ENCODE peak calls at places on chromosomes 3 and 15, in eight cellular contexts. One of them, this sample, is unnamed.

GRCh38 chr15:74406992-74407705 is 26.6 kb downstream of the SEMA7A start:
- DNase-seq in astrocyte: peak
- DNase-seq in fibroblast of lung: peak
- DNase-seq in IMR-90: peak
- DNase-seq in GM12878: no peak
- DNase-seq in HCT116: no peak
- DNase-seq in PC-3: peak
- DNase-seq in neuronal stem cell: peak
- DNase-seq in this sample: no peak

GRCh38 chr3:108603689-108604088 is 14.2 kb downstream of the DZIP3 start:
- DNase-seq in GM12878: no peak
- DNase-seq in neuronal stem cell: no peak
- DNase-seq in astrocyte: peak
- DNase-seq in fibroblast of lung: peak
- DNase-seq in HCT116: no peak
- DNase-seq in IMR-90: peak
- DNase-seq in PC-3: peak
- DNase-seq in this sample: no peak

GRCh38 chr15:69756440-69756839 is 303.8 kb downstream of the RPLP1 start:
- DNase-seq in GM12878: no peak
- DNase-seq in astrocyte: no peak
- DNase-seq in fibroblast of lung: no peak
- DNase-seq in neuronal stem cell: no peak
- DNase-seq in PC-3: no peak
- DNase-seq in IMR-90: no peak
- DNase-seq in HCT116: no peak
- DNase-seq in this sample: no peak

GRCh38 chr3:148158210-148158609 is 539.5 kb upstream of the AGTR1 start:
- DNase-seq in GM12878: no peak
- DNase-seq in neuronal stem cell: no peak
- DNase-seq in HCT116: no peak
- DNase-seq in astrocyte: peak
- DNase-seq in IMR-90: peak
- DNase-seq in PC-3: peak
- DNase-seq in fibroblast of lung: peak
- DNase-seq in this sample: no peak

GRCh38 chr15:96121066-96121465 is 209.4 kb upstream of the NR2F2 start:
- DNase-seq in PC-3: no peak
- DNase-seq in GM12878: no peak
- DNase-seq in neuronal stem cell: no peak
- DNase-seq in IMR-90: no peak
- DNase-seq in astrocyte: no peak
- DNase-seq in HCT116: no peak
- DNase-seq in fibroblast of lung: no peak
- DNase-seq in this sample: no peak

GRCh38 chr3:88033806-88034205 is 25.0 kb downstream of the CGGBP1 start:
- DNase-seq in PC-3: no peak
- DNase-seq in IMR-90: no peak
- DNase-seq in GM12878: no peak
- DNase-seq in fibroblast of lung: no peak
- DNase-seq in astrocyte: no peak
- DNase-seq in HCT116: no peak
- DNase-seq in neuronal stem cell: no peak
- DNase-seq in this sample: no peak

GRCh38 chr3:58001979-58002378 is 6.2 kb upstream of the FLNB start:
- DNase-seq in neuronal stem cell: no peak
- DNase-seq in HCT116: no peak
- DNase-seq in PC-3: no peak
- DNase-seq in astrocyte: no peak
- DNase-seq in fibroblast of lung: no peak
- DNase-seq in IMR-90: no peak
- DNase-seq in GM12878: no peak
- DNase-seq in this sample: no peak

GRCh38 chr3:131036986-131037385 is 10.3 kb downstream of the NEK11 start:
- DNase-seq in IMR-90: no peak
- DNase-seq in HCT116: no peak
- DNase-seq in GM12878: no peak
- DNase-seq in neuronal stem cell: no peak
- DNase-seq in astrocyte: peak
- DNase-seq in PC-3: no peak
- DNase-seq in fibroblast of lung: peak
- DNase-seq in this sample: no peak

GRCh38 chr15:72796515-72797337 is 13.2 kb upstream of the ADPGK start:
- DNase-seq in HCT116: peak
- DNase-seq in fibroblast of lung: peak
- DNase-seq in neuronal stem cell: peak
- DNase-seq in PC-3: peak
- DNase-seq in astrocyte: no peak
- DNase-seq in IMR-90: peak
- DNase-seq in GM12878: no peak
- DNase-seq in this sample: peak

GRCh38 chr15:52117549-52117948 is 5.0 kb upstream of the BCL2L10 start:
- DNase-seq in IMR-90: no peak
- DNase-seq in HCT116: no peak
- DNase-seq in fibroblast of lung: no peak
- DNase-seq in GM12878: no peak
- DNase-seq in astrocyte: no peak
- DNase-seq in neuronal stem cell: no peak
- DNase-seq in PC-3: no peak
- DNase-seq in this sample: no peak

GRCh38 chr15:38563723-38564519 is 693 bp downstream of the RASGRP1 start:
- DNase-seq in astrocyte: no peak
- DNase-seq in HCT116: peak
- DNase-seq in fibroblast of lung: peak
- DNase-seq in PC-3: peak
- DNase-seq in IMR-90: peak
- DNase-seq in GM12878: no peak
- DNase-seq in neuronal stem cell: peak
- DNase-seq in this sample: peak

GRCh38 chr15:38560456-38560926 is 4.1 kb downstream of the RASGRP1 start:
- DNase-seq in PC-3: no peak
- DNase-seq in HCT116: no peak
- DNase-seq in fibroblast of lung: no peak
- DNase-seq in astrocyte: no peak
- DNase-seq in GM12878: no peak
- DNase-seq in neuronal stem cell: no peak
- DNase-seq in IMR-90: no peak
- DNase-seq in this sample: no peak

GRCh38 chr15:38565287-38565670 is 665 bp upstream of the RASGRP1 start:
- DNase-seq in IMR-90: no peak
- DNase-seq in fibroblast of lung: no peak
- DNase-seq in astrocyte: no peak
- DNase-seq in PC-3: no peak
- DNase-seq in HCT116: no peak
- DNase-seq in GM12878: no peak
- DNase-seq in neuronal stem cell: no peak
- DNase-seq in this sample: no peak

GRCh38 chr15:38562278-38562677 is 2.3 kb downstream of the RASGRP1 start:
- DNase-seq in fibroblast of lung: no peak
- DNase-seq in HCT116: no peak
- DNase-seq in PC-3: no peak
- DNase-seq in GM12878: no peak
- DNase-seq in IMR-90: no peak
- DNase-seq in neuronal stem cell: no peak
- DNase-seq in astrocyte: no peak
- DNase-seq in this sample: no peak

DNA sequence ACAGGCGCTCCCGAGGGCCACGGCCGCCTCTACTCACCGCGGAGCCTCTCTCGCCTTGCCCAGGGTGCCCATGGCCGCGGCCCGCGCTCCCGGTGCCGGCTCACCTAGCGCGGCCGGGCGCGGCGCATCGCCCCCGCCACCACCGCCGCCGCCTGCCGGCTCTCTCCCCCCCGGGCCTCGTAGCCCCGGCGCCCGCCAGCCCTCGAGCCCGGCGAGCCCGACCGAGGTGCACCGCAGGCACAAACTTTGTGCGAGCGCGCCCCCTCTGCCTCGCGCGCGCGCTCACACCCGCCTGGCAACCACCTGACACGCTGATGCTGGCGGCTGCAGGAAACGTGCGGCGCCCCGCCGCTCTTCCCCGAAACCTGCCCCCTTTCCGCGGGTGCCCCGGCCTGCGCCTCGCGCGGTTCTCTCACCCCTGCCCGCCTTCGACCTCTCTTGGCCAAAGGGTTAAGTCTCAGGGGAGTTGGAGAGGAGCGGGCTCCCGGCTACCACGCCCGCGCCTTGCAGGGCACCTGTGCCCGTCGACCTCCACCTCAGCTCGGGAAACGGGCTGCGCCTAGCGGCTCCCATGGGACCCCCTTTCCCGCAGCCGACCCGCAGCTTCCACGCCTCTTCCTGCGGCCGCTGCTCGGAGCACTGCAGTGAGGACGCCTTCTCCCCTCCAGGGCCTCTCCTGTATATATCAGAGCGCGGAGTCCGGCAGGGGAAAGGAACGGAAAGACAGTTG is at the start of gene RASGRP1:
- DNase-seq in neuronal stem cell: peak
- DNase-seq in astrocyte: no peak
- DNase-seq in fibroblast of lung: peak
- DNase-seq in IMR-90: peak
- DNase-seq in GM12878: no peak
- DNase-seq in PC-3: peak
- DNase-seq in HCT116: no peak
- DNase-seq in this sample: peak
- H3K9ac ChIP-seq in neuronal stem cell: peak
- H3K9ac ChIP-seq in astrocyte: peak
- H3K9ac ChIP-seq in fibroblast of lung: no peak
- H3K9ac ChIP-seq in IMR-90: peak
- H3K9ac ChIP-seq in GM12878: peak
- H3K9ac ChIP-seq in PC-3: no peak
- H3K9ac ChIP-seq in HCT116: no peak
- H3K9ac ChIP-seq in this sample: peak

GRCh38 chr3:27721717-27722564 is at the start of gene EOMES:
- DNase-seq in neuronal stem cell: no peak
- DNase-seq in PC-3: peak
- DNase-seq in HCT116: peak
- DNase-seq in GM12878: no peak
- DNase-seq in fibroblast of lung: peak
- DNase-seq in IMR-90: no peak
- DNase-seq in astrocyte: peak
- DNase-seq in this sample: peak
- H3K27ac ChIP-seq in neuronal stem cell: no peak
- H3K27ac ChIP-seq in PC-3: no peak
- H3K27ac ChIP-seq in HCT116: peak
- H3K27ac ChIP-seq in GM12878: no peak
- H3K27ac ChIP-seq in fibroblast of lung: no peak
- H3K27ac ChIP-seq in IMR-90: no peak
- H3K27ac ChIP-seq in astrocyte: no peak
- H3K27ac ChIP-seq in this sample: no peak

DNA sequence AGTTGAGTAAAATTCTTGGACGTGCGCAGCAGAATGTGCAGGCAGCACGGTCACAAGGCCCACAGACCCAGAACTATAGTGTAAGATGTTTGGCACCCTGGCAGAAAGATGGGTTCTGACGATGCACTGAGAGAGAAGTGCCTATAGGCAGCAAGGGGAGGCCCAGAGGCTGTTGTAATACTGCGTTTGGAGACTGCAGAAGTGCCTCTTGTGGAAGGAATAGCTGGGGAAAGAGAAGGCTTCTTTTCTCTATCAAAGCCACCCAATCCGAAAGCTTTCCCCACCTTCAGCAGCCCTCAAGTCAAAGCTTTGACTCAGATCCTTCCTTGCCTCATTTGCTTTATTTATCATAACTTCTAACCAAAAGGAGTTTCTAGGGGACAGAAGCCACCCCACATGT is 5.2 kb upstream of the SIN3A start:
- DNase-seq in astrocyte: no peak
- DNase-seq in neuronal stem cell: no peak
- DNase-seq in IMR-90: peak
- DNase-seq in fibroblast of lung: peak
- DNase-seq in GM12878: no peak
- DNase-seq in PC-3: no peak
- DNase-seq in HCT116: no peak
- DNase-seq in this sample: no peak
- H3K4me3 ChIP-seq in astrocyte: peak
- H3K4me3 ChIP-seq in neuronal stem cell: no peak
- H3K4me3 ChIP-seq in IMR-90: peak
- H3K4me3 ChIP-seq in fibroblast of lung: no peak
- H3K4me3 ChIP-seq in GM12878: no peak
- H3K4me3 ChIP-seq in PC-3: peak
- H3K4me3 ChIP-seq in HCT116: peak
- H3K4me3 ChIP-seq in this sample: no peak

DNA sequence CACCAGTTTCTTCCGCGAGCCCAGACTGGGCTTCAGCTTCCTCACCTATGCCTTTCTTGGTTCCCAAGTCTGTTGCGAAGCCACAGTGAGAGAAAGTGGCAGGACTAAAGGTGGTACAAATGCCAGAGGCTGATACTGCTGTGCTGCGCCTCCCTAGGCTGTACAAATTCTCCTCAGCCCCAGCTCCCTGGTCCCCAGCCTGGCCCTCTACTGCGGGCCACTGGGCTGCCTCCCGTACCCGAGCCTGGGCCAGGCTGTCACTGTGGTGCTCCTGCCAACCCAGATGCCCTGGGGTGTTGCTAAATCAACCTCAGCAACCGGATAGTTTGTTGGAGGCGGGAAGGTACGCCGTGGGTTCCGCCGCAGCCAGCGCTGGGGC is 352 bp upstream of the TEX264 start:
- DNase-seq in astrocyte: no peak
- DNase-seq in HCT116: no peak
- DNase-seq in IMR-90: no peak
- DNase-seq in PC-3: no peak
- DNase-seq in fibroblast of lung: no peak
- DNase-seq in neuronal stem cell: no peak
- DNase-seq in GM12878: no peak
- DNase-seq in this sample: no peak
- H3K9ac ChIP-seq in astrocyte: peak
- H3K9ac ChIP-seq in HCT116: peak
- H3K9ac ChIP-seq in IMR-90: no peak
- H3K9ac ChIP-seq in PC-3: peak
- H3K9ac ChIP-seq in fibroblast of lung: peak
- H3K9ac ChIP-seq in neuronal stem cell: peak
- H3K9ac ChIP-seq in GM12878: peak
- H3K9ac ChIP-seq in this sample: peak

DNA sequence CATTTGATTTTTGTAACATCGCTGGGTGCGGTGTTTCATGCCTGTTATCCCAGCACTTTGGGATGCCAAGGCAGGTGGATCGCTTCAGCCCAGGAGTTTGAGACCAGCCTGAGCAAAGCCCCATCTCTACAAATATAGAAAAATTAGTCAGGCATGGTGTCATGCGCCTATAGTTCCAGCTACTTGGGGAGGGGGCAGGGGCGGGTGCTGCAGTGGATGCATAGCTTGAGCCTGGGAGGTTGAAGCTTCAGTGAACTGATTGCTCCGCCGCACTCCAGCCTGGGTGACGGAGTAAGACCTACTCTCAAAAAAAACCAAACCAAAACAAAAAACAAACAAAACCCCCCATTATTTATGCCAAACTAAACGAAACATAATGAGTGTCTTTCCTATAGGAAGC is 52.9 kb upstream of the LRIG1 start:
- DNase-seq in IMR-90: no peak
- DNase-seq in GM12878: no peak
- DNase-seq in HCT116: no peak
- DNase-seq in astrocyte: no peak
- DNase-seq in neuronal stem cell: no peak
- DNase-seq in PC-3: no peak
- DNase-seq in fibroblast of lung: no peak
- DNase-seq in this sample: no peak
- H3K27ac ChIP-seq in IMR-90: no peak
- H3K27ac ChIP-seq in GM12878: no peak
- H3K27ac ChIP-seq in HCT116: no peak
- H3K27ac ChIP-seq in astrocyte: no peak
- H3K27ac ChIP-seq in neuronal stem cell: no peak
- H3K27ac ChIP-seq in PC-3: no peak
- H3K27ac ChIP-seq in fibroblast of lung: no peak
- H3K27ac ChIP-seq in this sample: no peak